ENCODE peak calls at places on chromosomes 3 and 15, in five cellular contexts. P is esophagus muscularis mucosa, C is sigmoid colon, K is A549, X is ovary. Y is an unnamed sample.
A peak's percentile ranks its signal among the peaks of the same experiment; 100 is the strongest.

GRCh38 chr3:11060500-11061251 is 68.1 kb downstream of the SLC6A1 start:
- DNase-seq in P (no peak), C (peak; percentile 84), K (peak; percentile 75), X (peak; percentile 78), Y (peak; percentile 36)

GRCh38 chr3:98240133-98240532 is 23.9 kb upstream of the OR5H6 start:
- DNase-seq in P (no peak), C (no peak), K (no peak), X (no peak), Y (no peak)

GRCh38 chr3:194265996-194266657 is 85.0 kb downstream of the CPN2 start:
- DNase-seq in P (no peak), C (no peak), K (no peak), X (peak; percentile 17), Y (no peak)

GRCh38 chr15:45921376-45921775 is 286.5 kb downstream of the SQOR start:
- DNase-seq in P (no peak), C (no peak), K (no peak), X (no peak), Y (no peak)

GRCh38 chr3:155745795-155746550 is 1.1 kb upstream of the PLCH1 start:
- DNase-seq in P (no peak), C (no peak), K (peak; percentile 68), X (no peak), Y (no peak)

GRCh38 chr3:105322570-105323273 is 44.0 kb upstream of the ALCAM start:
- DNase-seq in P (no peak), C (no peak), K (no peak), X (no peak), Y (no peak)

GRCh38 chr3:23820888-23821287 is 15.1 kb downstream of the UBE2E1 start:
- DNase-seq in P (no peak), C (no peak), K (no peak), X (no peak), Y (no peak)

GRCh38 chr3:127848131-127849129 is 26.1 kb upstream of the MGLL start:
- DNase-seq in P (peak; percentile 72), C (no peak), K (no peak), X (no peak), Y (peak; percentile 21)

GRCh38 chr3:182568756-182569155 is 224.5 kb upstream of the ATP11B start:
- DNase-seq in P (no peak), C (no peak), K (no peak), X (no peak), Y (no peak)

GRCh38 chr3:8837172-8837571 is 67.8 kb upstream of the OXTR start:
- DNase-seq in P (no peak), C (no peak), K (no peak), X (no peak), Y (no peak)

GRCh38 chr15:36977620-36978610 is 122.4 kb downstream of the MEIS2 start:
- DNase-seq in P (no peak), C (no peak), K (no peak), X (no peak), Y (no peak)

GRCh38 chr3:47020311-47020710 is 40.8 kb downstream of the NBEAL2 start:
- DNase-seq in P (no peak), C (no peak), K (no peak), X (no peak), Y (no peak)

GRCh38 chr15:36106640-36107335 is 472.6 kb upstream of the CDIN1 start:
- DNase-seq in P (no peak), C (no peak), K (no peak), X (no peak), Y (no peak)

GRCh38 chr15:47812436-47813109 is 95.3 kb downstream of the SEMA6D start:
- DNase-seq in P (no peak), C (no peak), K (peak; percentile 2), X (no peak), Y (no peak)

GRCh38 chr3:46710229-46710628 is 7.4 kb downstream of the PRSS50 start:
- DNase-seq in P (no peak), C (peak; percentile 32), K (no peak), X (no peak), Y (no peak)

GRCh38 chr3:54714035-54714434 is 213.8 kb downstream of the LRTM1 start:
- DNase-seq in P (peak; percentile 42), C (no peak), K (no peak), X (no peak), Y (no peak)

GRCh38 chr15:83306561-83306960 is 22.1 kb upstream of the BNC1 start:
- DNase-seq in P (peak; percentile 42), C (no peak), K (no peak), X (no peak), Y (no peak)

GRCh38 chr3:113948015-113948917 is 453 bp downstream of the ZDHHC23 start:
- DNase-seq in P (no peak), C (no peak), K (peak; percentile 32), X (no peak), Y (no peak)

GRCh38 chr3:107315136-107315535 is 62.1 kb upstream of the CCDC54 start:
- DNase-seq in P (no peak), C (no peak), K (no peak), X (no peak), Y (no peak)

GRCh38 chr3:30511524-30512278 is 94.7 kb upstream of the TGFBR2 start:
- DNase-seq in P (no peak), C (no peak), K (peak; percentile 41), X (no peak), Y (no peak)

GRCh38 chr3:11522398-11522715 is 121.4 kb downstream of the VGLL4 start:
- DNase-seq in P (no peak), C (peak; percentile 33), K (no peak), X (no peak), Y (no peak)

GRCh38 chr3:106114220-106114619 is 245.4 kb upstream of the CBLB start:
- DNase-seq in P (no peak), C (no peak), K (no peak), X (no peak), Y (no peak)

GRCh38 chr3:149245738-149246451 is 24.3 kb upstream of the CP start:
- DNase-seq in P (no peak), C (no peak), K (no peak), X (no peak), Y (no peak)

GRCh38 chr3:189071452-189071851 is 100.3 kb upstream of the TPRG1 start:
- DNase-seq in P (no peak), C (no peak), K (no peak), X (no peak), Y (no peak)

GRCh38 chr15:85380860-85381535 is 595 bp downstream of the AKAP13 start:
- DNase-seq in P (peak; percentile 79), C (peak; percentile 73), K (peak; percentile 48), X (peak; percentile 70), Y (peak; percentile 22)

GRCh38 chr15:85423256-85423655 is 42.9 kb downstream of the AKAP13 start:
- DNase-seq in P (no peak), C (no peak), K (no peak), X (no peak), Y (no peak)

GRCh38 chr3:37859354-37859753 is 2.3 kb upstream of the CTDSPL start:
- DNase-seq in P (no peak), C (no peak), K (no peak), X (no peak), Y (no peak)

GRCh38 chr3:945738-946137 is 147.1 kb upstream of the CNTN6 start:
- DNase-seq in P (no peak), C (no peak), K (no peak), X (no peak), Y (no peak)
- TF ChIP-seq EP300 in P (no peak), C (no peak), K (no peak), X (no peak), Y (no peak)

GRCh38 chr3:5123937-5124336 is 1.8 kb downstream of the ARL8B start:
- DNase-seq in P (no peak), C (peak; percentile 35), K (no peak), X (no peak), Y (no peak)

GRCh38 chr3:5126586-5126985 is 4.5 kb downstream of the ARL8B start:
- DNase-seq in P (no peak), C (no peak), K (no peak), X (no peak), Y (no peak)

GRCh38 chr3:5120446-5120845 is 1.6 kb upstream of the ARL8B start:
- DNase-seq in P (no peak), C (no peak), K (no peak), X (no peak), Y (no peak)

GRCh38 chr3:5122741-5123706 is 932 bp downstream of the ARL8B start:
- DNase-seq in P (no peak), C (peak; percentile 68), K (peak; percentile 48), X (no peak), Y (peak; percentile 50)

GRCh38 chr3:5122030-5122740 is at the start of gene ARL8B:
- DNase-seq in P (peak; percentile 96), C (peak; percentile 94), K (peak; percentile 89), X (peak; percentile 91), Y (peak; percentile 75)
- TF ChIP-seq EP300 in P (no peak), C (no peak), K (no peak), X (no peak), Y (no peak)

GRCh38 chr3:148214695-148215094 is 483.0 kb upstream of the AGTR1 start:
- DNase-seq in P (no peak), C (no peak), K (no peak), X (no peak), Y (no peak)

GRCh38 chr3:148219995-148220394 is 477.7 kb upstream of the AGTR1 start:
- DNase-seq in P (no peak), C (no peak), K (no peak), X (no peak), Y (no peak)

GRCh38 chr3:148223266-148223665 is 474.4 kb upstream of the AGTR1 start:
- DNase-seq in P (no peak), C (no peak), K (no peak), X (no peak), Y (no peak)

GRCh38 chr3:148221303-148221702 is 476.4 kb upstream of the AGTR1 start:
- DNase-seq in P (no peak), C (no peak), K (no peak), X (no peak), Y (no peak)

GRCh38 chr3:148218222-148218621 is 479.5 kb upstream of the AGTR1 start:
- DNase-seq in P (no peak), C (no peak), K (no peak), X (no peak), Y (peak; percentile 20)
- TF ChIP-seq EP300 in P (no peak), C (no peak), K (no peak), X (no peak), Y (peak; percentile 64)

DNA sequence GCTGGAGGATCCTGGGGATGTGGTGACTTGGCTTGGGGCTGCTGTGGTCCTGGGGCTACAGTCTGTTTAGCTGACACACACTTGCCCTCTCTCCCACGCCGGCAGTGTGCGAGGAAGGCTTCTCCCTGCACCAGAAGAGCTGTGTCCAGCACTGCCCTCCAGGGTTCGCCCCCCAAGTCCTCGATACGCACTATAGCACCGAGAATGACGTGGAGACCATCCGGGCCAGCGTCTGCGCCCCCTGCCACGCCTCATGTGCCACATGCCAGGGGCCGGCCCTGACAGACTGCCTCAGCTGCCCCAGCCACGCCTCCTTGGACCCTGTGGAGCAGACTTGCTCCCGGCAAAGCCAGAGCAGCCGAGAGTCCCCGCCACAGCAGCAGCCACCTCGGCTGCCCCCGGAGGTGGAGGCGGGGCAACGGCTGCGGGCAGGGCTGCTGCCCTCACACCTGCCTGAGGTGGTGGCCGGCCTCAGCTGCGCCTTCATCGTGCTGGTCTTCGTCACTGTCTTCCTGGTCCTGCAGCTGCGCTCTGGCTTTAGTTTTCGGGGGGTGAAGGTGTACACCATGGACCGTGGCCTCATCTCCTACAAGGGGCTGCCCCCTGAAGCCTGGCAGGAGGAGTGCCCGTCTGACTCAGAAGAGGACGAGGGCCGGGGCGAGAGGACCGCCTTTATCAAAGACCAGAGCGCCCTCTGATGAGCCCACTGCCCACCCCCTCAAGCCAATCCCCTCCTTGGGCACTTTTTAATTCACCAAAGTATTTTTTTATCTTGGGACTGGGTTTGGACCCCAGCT is 2.9 kb upstream of the FES start:
- DNase-seq in P (no peak), C (no peak), K (no peak), X (no peak), Y (no peak)
- TF ChIP-seq EP300 in P (no peak), C (no peak), K (no peak), X (no peak), Y (no peak)